ENCODE peak calls at places on chromosomes 5 and 9, in ten cellular contexts. B, Z, V, A, Q, S, P, L, D and H are unnamed samples.

GRCh38 chr5:763998-764781 is 20.3 kb downstream of the ZDHHC11B start:
- DNase-seq in B (no peak), Z (no peak), V (no peak), A (peak), Q (no peak), S (no peak), P (no peak), L (no peak), D (peak), H (no peak)

GRCh38 chr5:91038180-91038808 is 344.8 kb downstream of the ARRDC3 start:
- DNase-seq in B (no peak), Z (no peak), V (peak), A (no peak), Q (no peak), S (no peak), P (no peak), L (no peak), D (no peak), H (no peak)

GRCh38 chr5:180830253-180831138 is 27.9 kb upstream of the MGAT1 start:
- DNase-seq in B (peak), Z (no peak), V (peak), A (peak), Q (peak), S (no peak), P (peak), L (peak), D (peak), H (peak)

GRCh38 chr5:134111741-134112647 is 2.5 kb upstream of the TCF7 start:
- DNase-seq in B (no peak), Z (no peak), V (no peak), A (no peak), Q (peak), S (no peak), P (no peak), L (no peak), D (no peak), H (no peak)

GRCh38 chr9:128735373-128735772 is 11.4 kb upstream of the ZDHHC12 start:
- DNase-seq in B (no peak), Z (no peak), V (no peak), A (no peak), Q (no peak), S (no peak), P (no peak), L (no peak), D (peak), H (peak)

GRCh38 chr5:111172504-111172903 is 51.7 kb upstream of the CAMK4 start:
- DNase-seq in B (no peak), Z (no peak), V (no peak), A (no peak), Q (no peak), S (no peak), P (peak), L (no peak), D (no peak), H (no peak)

GRCh38 chr9:99183616-99184015 is 38.1 kb downstream of the ALG2 start:
- DNase-seq in B (no peak), Z (no peak), V (no peak), A (no peak), Q (no peak), S (no peak), P (no peak), L (no peak), D (no peak), H (no peak)

GRCh38 chr5:147234825-147235635 is at the start of gene STK32A:
- DNase-seq in B (peak), Z (peak), V (peak), A (peak), Q (no peak), S (no peak), P (peak), L (peak), D (peak), H (peak)

GRCh38 chr5:64789457-64789856 is 20.7 kb downstream of the CWC27 start:
- DNase-seq in B (no peak), Z (no peak), V (no peak), A (no peak), Q (no peak), S (no peak), P (no peak), L (no peak), D (no peak), H (no peak)

GRCh38 chr5:42840279-42840678 is 28.6 kb upstream of the SELENOP start:
- DNase-seq in B (peak), Z (no peak), V (peak), A (peak), Q (no peak), S (peak), P (no peak), L (no peak), D (no peak), H (peak)

GRCh38 chr9:100589582-100589981 is 11.7 kb downstream of the CAVIN4 start:
- DNase-seq in B (no peak), Z (no peak), V (no peak), A (no peak), Q (no peak), S (no peak), P (no peak), L (no peak), D (no peak), H (no peak)

GRCh38 chr5:151384106-151384505 is 36.7 kb upstream of the SLC36A2 start:
- DNase-seq in B (no peak), Z (no peak), V (no peak), A (no peak), Q (no peak), S (no peak), P (no peak), L (no peak), D (no peak), H (no peak)

GRCh38 chr5:41414598-41414997 is 95.8 kb downstream of the PLCXD3 start:
- DNase-seq in B (no peak), Z (no peak), V (no peak), A (no peak), Q (no peak), S (no peak), P (no peak), L (no peak), D (no peak), H (no peak)

GRCh38 chr5:141835928-141836667 is 42.1 kb downstream of the PCDH1 start:
- DNase-seq in B (peak), Z (no peak), V (no peak), A (no peak), Q (no peak), S (no peak), P (peak), L (no peak), D (no peak), H (no peak)

GRCh38 chr5:174386306-174386705 is 338.1 kb upstream of the MSX2 start:
- DNase-seq in B (no peak), Z (no peak), V (no peak), A (no peak), Q (no peak), S (no peak), P (no peak), L (no peak), D (no peak), H (no peak)

GRCh38 chr9:129281506-129282145 is 103.6 kb upstream of the IER5L start:
- DNase-seq in B (no peak), Z (no peak), V (peak), A (peak), Q (no peak), S (no peak), P (no peak), L (peak), D (no peak), H (peak)

GRCh38 chr9:22206833-22207232 is 197.7 kb upstream of the CDKN2B start:
- DNase-seq in B (no peak), Z (peak), V (no peak), A (no peak), Q (no peak), S (no peak), P (no peak), L (no peak), D (no peak), H (no peak)

GRCh38 chr9:92641092-92641809 is 28.7 kb downstream of the IPPK start:
- DNase-seq in B (no peak), Z (no peak), V (no peak), A (no peak), Q (no peak), S (no peak), P (peak), L (no peak), D (no peak), H (peak)

GRCh38 chr9:124079176-124079925 is 67.8 kb downstream of the LHX2 start:
- DNase-seq in B (no peak), Z (no peak), V (no peak), A (no peak), Q (no peak), S (no peak), P (no peak), L (no peak), D (no peak), H (no peak)

GRCh38 chr9:126836216-126836615 is 24.2 kb upstream of the ZBTB34 start:
- DNase-seq in B (no peak), Z (no peak), V (no peak), A (no peak), Q (no peak), S (no peak), P (no peak), L (no peak), D (no peak), H (no peak)

GRCh38 chr5:180172447-180173197 is 36.4 kb downstream of the RASGEF1C start:
- DNase-seq in B (peak), Z (no peak), V (no peak), A (no peak), Q (no peak), S (no peak), P (no peak), L (no peak), D (peak), H (peak)

GRCh38 chr9:4099961-4100360 is 199.9 kb downstream of the GLIS3 start:
- DNase-seq in B (no peak), Z (no peak), V (no peak), A (no peak), Q (no peak), S (no peak), P (no peak), L (no peak), D (no peak), H (no peak)

GRCh38 chr5:118561235-118561634 is 427.1 kb downstream of the DTWD2 start:
- DNase-seq in B (no peak), Z (no peak), V (no peak), A (no peak), Q (no peak), S (no peak), P (no peak), L (no peak), D (no peak), H (no peak)

GRCh38 chr5:77483662-77484061 is 8.5 kb downstream of the WDR41 start:
- DNase-seq in B (no peak), Z (no peak), V (no peak), A (no peak), Q (no peak), S (no peak), P (no peak), L (no peak), D (no peak), H (no peak)

GRCh38 chr9:36874261-36874660 is 159.8 kb downstream of the PAX5 start:
- DNase-seq in B (no peak), Z (no peak), V (no peak), A (peak), Q (no peak), S (no peak), P (no peak), L (no peak), D (no peak), H (no peak)

GRCh38 chr9:105194234-105194633 is 50.2 kb upstream of the SLC44A1 start:
- DNase-seq in B (no peak), Z (no peak), V (no peak), A (no peak), Q (no peak), S (no peak), P (no peak), L (no peak), D (no peak), H (no peak)

GRCh38 chr5:111929892-111930291 is 172.9 kb upstream of the NREP start:
- DNase-seq in B (no peak), Z (no peak), V (no peak), A (no peak), Q (no peak), S (no peak), P (no peak), L (no peak), D (no peak), H (no peak)

GRCh38 chr5:8906303-8906967 is 639.4 kb downstream of the SEMA5A start:
- DNase-seq in B (no peak), Z (no peak), V (no peak), A (no peak), Q (no peak), S (no peak), P (no peak), L (no peak), D (no peak), H (no peak)

GRCh38 chr9:137456864-137457405 is 2.2 kb downstream of the NSMF start:
- DNase-seq in B (no peak), Z (no peak), V (no peak), A (peak), Q (no peak), S (no peak), P (no peak), L (no peak), D (no peak), H (no peak)

GRCh38 chr5:172109749-172110148 is 78.3 kb downstream of the STK10 start:
- DNase-seq in B (no peak), Z (no peak), V (no peak), A (no peak), Q (no peak), S (no peak), P (no peak), L (no peak), D (no peak), H (no peak)

GRCh38 chr9:27638716-27639115 is 65.4 kb upstream of the C9orf72 start:
- DNase-seq in B (no peak), Z (no peak), V (no peak), A (no peak), Q (no peak), S (no peak), P (no peak), L (no peak), D (no peak), H (no peak)

GRCh38 chr5:159504857-159505304 is 174.6 kb upstream of the IL12B start:
- DNase-seq in B (peak), Z (no peak), V (no peak), A (peak), Q (no peak), S (no peak), P (no peak), L (no peak), D (no peak), H (peak)

GRCh38 chr9:122179690-122180074 is 20.0 kb downstream of the MORN5 start:
- DNase-seq in B (no peak), Z (no peak), V (no peak), A (no peak), Q (no peak), S (no peak), P (no peak), L (no peak), D (no peak), H (no peak)

GRCh38 chr9:93960221-93960970 is 5.2 kb upstream of the BARX1 start:
- DNase-seq in B (no peak), Z (peak), V (peak), A (peak), Q (no peak), S (no peak), P (peak), L (no peak), D (peak), H (no peak)

GRCh38 chr5:80269991-80270438 is 14.2 kb upstream of the SERINC5 start:
- DNase-seq in B (no peak), Z (no peak), V (no peak), A (no peak), Q (no peak), S (no peak), P (no peak), L (no peak), D (no peak), H (no peak)

GRCh38 chr9:137593176-137593575 is 2.9 kb upstream of the ZMYND19 start:
- DNase-seq in B (no peak), Z (no peak), V (no peak), A (peak), Q (no peak), S (no peak), P (no peak), L (no peak), D (no peak), H (no peak)

GRCh38 chr5:54610197-54610898 is 92.8 kb downstream of the SNX18 start:
- DNase-seq in B (no peak), Z (no peak), V (peak), A (no peak), Q (peak), S (peak), P (no peak), L (no peak), D (no peak), H (no peak)

GRCh38 chr9:14910178-14910805 is at the start of gene FREM1:
- DNase-seq in B (peak), Z (peak), V (peak), A (peak), Q (no peak), S (no peak), P (peak), L (no peak), D (peak), H (peak)

DNA sequence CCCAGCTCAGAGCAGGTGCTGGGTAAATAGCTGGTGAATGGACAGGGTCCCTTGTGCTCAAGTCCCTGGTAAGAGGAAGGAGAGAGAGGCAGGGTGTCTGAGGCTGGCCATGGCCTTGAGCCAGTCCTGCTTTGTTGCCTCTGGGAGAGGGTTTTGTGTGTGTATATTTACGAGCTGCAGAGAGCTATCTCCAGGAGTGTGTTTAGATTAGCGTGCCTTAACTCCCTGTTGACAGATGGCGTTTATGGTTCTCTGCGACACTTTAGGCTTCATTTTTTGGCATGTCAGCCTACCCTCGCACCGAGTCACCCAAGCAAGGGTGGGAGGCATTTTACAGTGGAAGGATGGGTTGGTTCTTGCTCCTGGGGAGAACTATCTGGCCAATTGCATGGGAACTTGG is 22.2 kb downstream of the HMCN2 start:
- DNase-seq in B (no peak), Z (no peak), V (no peak), A (peak), Q (no peak), S (no peak), P (no peak), L (peak), D (no peak), H (no peak)
- H3K27ac ChIP-seq in B (peak), Z (no peak), V (peak), A (peak), Q (no peak), S (no peak), P (no peak), L (peak), D (no peak), H (no peak)

DNA sequence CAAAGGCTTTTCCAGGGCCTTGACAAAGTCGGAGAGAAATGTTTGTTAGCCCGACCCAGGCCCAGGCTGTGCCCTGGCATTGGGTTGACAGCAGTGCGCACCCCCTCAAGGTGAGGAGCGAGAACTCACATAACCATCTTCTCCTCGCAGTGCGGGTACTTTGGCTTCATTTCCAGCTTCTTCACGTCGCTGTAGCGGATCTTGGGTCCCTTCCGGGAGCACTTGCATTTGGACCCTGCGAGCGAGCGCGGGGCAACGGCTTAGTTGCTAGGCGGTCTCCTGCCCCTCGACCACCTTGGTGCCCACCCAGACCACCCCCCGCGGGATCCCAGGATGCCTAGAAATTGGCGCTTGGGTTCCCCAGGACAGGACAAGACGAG is 496 bp downstream of the CXCL14 start:
- DNase-seq in B (no peak), Z (peak), V (no peak), A (no peak), Q (no peak), S (no peak), P (no peak), L (no peak), D (no peak), H (no peak)
- H3K27ac ChIP-seq in B (no peak), Z (no peak), V (peak), A (no peak), Q (no peak), S (no peak), P (no peak), L (no peak), D (no peak), H (no peak)

DNA sequence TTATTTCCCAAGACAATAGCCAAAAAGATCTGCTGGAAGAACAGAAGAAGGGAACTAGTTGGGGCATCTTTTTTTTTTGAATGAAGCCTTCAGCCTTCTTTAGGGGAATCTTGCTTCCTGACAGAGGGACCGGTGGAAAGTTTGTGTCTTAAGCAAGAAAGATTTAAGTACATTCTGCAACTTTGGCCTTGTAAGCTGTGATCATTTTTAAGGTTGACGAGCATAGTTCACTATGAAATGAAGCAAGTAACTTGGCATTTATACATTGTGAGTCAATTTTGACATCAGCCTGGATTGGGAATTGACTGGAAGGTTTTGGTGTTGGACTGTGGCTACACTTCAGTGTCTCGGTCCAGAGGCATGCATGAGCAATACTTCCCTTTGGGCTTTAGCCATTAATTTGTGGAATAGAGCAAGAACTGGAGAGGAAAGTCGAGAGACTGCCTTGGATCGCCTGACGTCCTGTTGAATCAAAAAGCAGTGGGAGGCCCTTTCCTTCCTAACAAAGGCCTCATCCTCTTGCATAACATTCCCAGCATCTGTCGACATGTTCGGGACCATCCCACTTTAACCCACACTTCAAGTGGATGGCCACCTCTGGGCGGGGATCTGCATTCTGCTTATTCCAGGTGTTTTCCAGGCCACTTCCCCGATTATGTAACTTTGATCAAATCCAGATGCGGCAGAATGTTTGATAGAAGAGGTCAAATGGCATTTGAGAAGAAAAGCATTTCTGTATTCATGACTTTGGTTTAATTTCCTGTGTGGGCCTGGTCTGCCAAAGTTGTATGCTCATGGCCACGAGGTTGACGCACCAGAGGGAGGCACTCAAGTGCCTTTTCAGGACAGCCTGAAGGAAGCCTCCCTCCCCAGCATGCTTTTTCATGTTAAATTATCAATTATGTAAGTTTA is 12.5 kb downstream of the ABL1 start:
- DNase-seq in B (peak), Z (peak), V (peak), A (no peak), Q (no peak), S (peak), P (peak), L (no peak), D (peak), H (peak)
- H3K27ac ChIP-seq in B (peak), Z (peak), V (peak), A (peak), Q (no peak), S (peak), P (peak), L (no peak), D (peak), H (peak)

DNA sequence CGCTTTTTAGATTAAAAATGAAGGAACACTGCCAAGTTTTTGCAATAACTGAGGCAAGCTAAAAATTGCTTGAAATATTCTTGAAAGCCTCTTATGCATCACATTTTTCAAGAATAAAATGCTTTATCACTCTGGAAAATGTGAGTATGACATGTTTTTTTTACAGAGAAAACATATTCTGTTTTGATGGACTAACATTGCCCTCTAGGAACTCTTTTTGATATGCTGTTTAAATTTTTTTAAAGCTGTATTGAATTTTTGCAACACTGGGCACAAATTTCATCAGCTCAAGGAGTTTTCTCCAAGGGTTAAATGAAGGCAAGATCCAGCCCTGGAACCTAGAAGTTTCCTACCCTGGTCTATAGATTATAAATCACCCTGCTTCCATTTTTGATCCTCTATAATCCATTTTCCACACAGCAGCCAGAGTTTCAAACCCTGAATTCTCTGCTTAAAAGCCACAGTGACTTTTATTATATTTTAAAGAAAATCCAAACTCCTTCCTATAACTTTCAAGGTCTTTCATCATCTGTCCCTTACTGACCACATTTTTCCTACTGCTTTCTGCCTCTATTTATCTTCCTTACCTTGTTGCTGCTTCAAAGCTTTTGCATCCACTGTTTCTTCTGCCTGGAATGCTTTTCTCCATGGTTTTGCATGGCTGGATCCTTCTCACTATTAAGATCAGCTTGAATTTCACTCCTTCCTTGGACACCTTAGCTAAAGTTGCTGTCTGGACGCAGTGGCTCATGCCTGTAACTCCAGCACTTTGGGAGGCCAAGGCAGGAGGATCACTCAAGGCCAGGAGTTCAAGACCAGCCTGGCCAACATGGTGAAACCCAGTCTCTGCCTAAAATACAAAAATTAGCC is 60.9 kb downstream of the IL31RA start:
- DNase-seq in B (no peak), Z (no peak), V (no peak), A (no peak), Q (no peak), S (peak), P (no peak), L (no peak), D (no peak), H (no peak)
- H3K27ac ChIP-seq in B (no peak), Z (no peak), V (no peak), A (no peak), Q (no peak), S (peak), P (no peak), L (no peak), D (no peak), H (no peak)